ENCODE peak calls at places on chromosomes 5 and 9, in seven cellular contexts. I is HCT116; D is fibroblast of the aortic adventitia; W is CD8-positive, alpha-beta T cell; P is mucosa of descending colon; F is psoas muscle; X is left lung. Y is an unnamed sample.

GRCh38 chr5:177550120-177550519 is 4.2 kb downstream of the FAM193B start:
- DNase-seq in I (no peak), P (no peak), X (no peak), D (no peak), F (no peak), W (no peak), Y (no peak)

GRCh38 chr5:158727771-158728311 is 371.9 kb downstream of the EBF1 start:
- DNase-seq in P (no peak), D (peak), X (peak), W (no peak), F (peak), I (no peak), Y (no peak)

GRCh38 chr5:146345240-146345577 is 6.6 kb downstream of the POU4F3 start:
- DNase-seq in F (no peak), P (no peak), I (no peak), W (no peak), D (no peak), X (no peak), Y (no peak)

GRCh38 chr5:147398860-147399259 is 111.0 kb downstream of the DPYSL3 start:
- DNase-seq in X (no peak), D (no peak), I (no peak), F (no peak), P (no peak), W (no peak), Y (no peak)

GRCh38 chr9:127835930-127836586 is 18.4 kb downstream of the ENG start:
- DNase-seq in D (peak), W (no peak), P (peak), X (peak), I (no peak), F (peak), Y (no peak)

GRCh38 chr5:168679515-168679920 is 100.3 kb upstream of the PANK3 start:
- DNase-seq in D (peak), W (peak), X (no peak), F (peak), P (peak), I (peak), Y (peak)

GRCh38 chr9:113580041-113580953 is 116.8 kb downstream of the RGS3 start:
- DNase-seq in F (peak), W (peak), I (no peak), P (peak), D (peak), X (peak), Y (peak)

GRCh38 chr5:61097465-61097864 is 64.8 kb downstream of the SMIM15 start:
- DNase-seq in P (no peak), X (no peak), F (no peak), D (no peak), I (no peak), W (no peak), Y (no peak)

GRCh38 chr5:78499485-78499884 is 139.1 kb downstream of the SCAMP1 start:
- DNase-seq in F (no peak), D (no peak), X (no peak), I (no peak), P (no peak), W (no peak), Y (no peak)

GRCh38 chr9:77022783-77023440 is 3.5 kb downstream of the FOXB2 start:
- DNase-seq in X (peak), W (no peak), F (no peak), D (no peak), P (no peak), I (no peak), Y (no peak)

GRCh38 chr5:89282832-89283510 is 400.0 kb upstream of the MEF2C start:
- DNase-seq in X (no peak), F (no peak), W (no peak), D (peak), P (no peak), I (peak), Y (no peak)

GRCh38 chr5:179322071-179323025 is 22.9 kb downstream of the ADAMTS2 start:
- DNase-seq in X (peak), I (no peak), W (no peak), F (peak), D (no peak), P (no peak), Y (no peak)

GRCh38 chr9:63859475-63860215 is 1425.4 kb downstream of the FOXD4L5 start:
- DNase-seq in I (peak), P (no peak), D (peak), F (peak), X (peak), W (peak), Y (peak)

GRCh38 chr5:143445726-143446125 is 42.2 kb upstream of the NR3C1 start:
- DNase-seq in I (no peak), X (no peak), W (no peak), F (no peak), P (no peak), D (no peak), Y (no peak)

GRCh38 chr9:27440888-27441740 is 83.0 kb upstream of the IFNK start:
- DNase-seq in P (no peak), W (no peak), F (no peak), D (no peak), X (no peak), I (no peak), Y (no peak)

GRCh38 chr5:113807384-113808053 is 294.0 kb downstream of the YTHDC2 start:
- DNase-seq in X (no peak), W (no peak), P (no peak), I (no peak), F (no peak), D (peak), Y (no peak)

GRCh38 chr9:15158019-15158418 is 149.0 kb downstream of the TTC39B start:
- DNase-seq in W (no peak), F (no peak), D (peak), X (no peak), P (no peak), I (no peak), Y (peak)
- H3K4me3 ChIP-seq in W (no peak), F (no peak), D (no peak), X (no peak), P (no peak), I (no peak), Y (no peak)

GRCh38 chr5:105133087-105133486 is 1570.5 kb upstream of the NUDT12 start:
- DNase-seq in F (no peak), W (no peak), D (no peak), X (no peak), I (no peak), P (no peak), Y (no peak)

GRCh38 chr5:105132578-105132977 is 1570.0 kb upstream of the NUDT12 start:
- DNase-seq in W (no peak), F (no peak), I (no peak), P (no peak), D (no peak), X (no peak), Y (no peak)

GRCh38 chr5:105131045-105131444 is 1568.5 kb upstream of the NUDT12 start:
- DNase-seq in W (no peak), X (no peak), D (no peak), P (no peak), F (no peak), I (no peak), Y (no peak)

GRCh38 chr5:105134328-105134727 is 1571.7 kb upstream of the NUDT12 start:
- DNase-seq in P (no peak), D (no peak), F (no peak), W (no peak), I (no peak), X (no peak), Y (no peak)
- TF ChIP-seq CTCF in P (no peak), D (no peak), F (no peak), W (no peak), I (no peak), X (no peak), Y (no peak)

GRCh38 chr5:16505904-16506303 is 40.3 kb upstream of the ZNF622 start:
- DNase-seq in I (no peak), W (no peak), P (no peak), D (no peak), F (no peak), X (no peak), Y (no peak)
- H3K4me3 ChIP-seq in I (no peak), W (no peak), P (no peak), D (no peak), F (peak), X (no peak), Y (no peak)

DNA sequence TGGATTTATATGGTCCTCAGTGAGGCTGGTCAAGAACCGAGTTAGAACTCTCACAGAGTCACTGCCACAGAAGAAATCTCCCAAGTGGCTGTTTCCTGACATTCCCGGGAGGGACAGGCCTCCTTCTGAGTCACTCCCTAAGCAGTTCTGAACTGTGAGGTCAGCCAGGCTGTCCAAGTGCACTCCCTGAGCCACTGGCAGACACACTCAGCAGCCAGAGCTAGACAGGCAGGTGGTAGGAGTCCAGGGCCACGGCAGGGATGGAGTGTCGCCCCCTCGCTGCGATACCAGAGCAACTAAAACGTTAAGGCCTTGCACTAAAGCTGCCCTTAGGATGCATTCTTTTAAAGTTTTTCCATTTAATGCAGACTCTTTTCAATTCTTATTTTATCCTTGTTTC is 3.4 kb downstream of the IL4 start:
- DNase-seq in P (no peak), F (peak), I (peak), W (peak), D (peak), X (peak), Y (no peak)
- TF ChIP-seq CTCF in P (no peak), F (peak), I (peak), W (no peak), D (peak), X (peak), Y (no peak)

GRCh38 chr5:141692533-141692888 is 10.5 kb upstream of the ARAP3 start:
- DNase-seq in X (no peak), I (no peak), P (no peak), D (no peak), W (no peak), F (no peak), Y (no peak)
- H3K4me3 ChIP-seq in X (no peak), I (peak), P (no peak), D (peak), W (peak), F (peak), Y (peak)

DNA sequence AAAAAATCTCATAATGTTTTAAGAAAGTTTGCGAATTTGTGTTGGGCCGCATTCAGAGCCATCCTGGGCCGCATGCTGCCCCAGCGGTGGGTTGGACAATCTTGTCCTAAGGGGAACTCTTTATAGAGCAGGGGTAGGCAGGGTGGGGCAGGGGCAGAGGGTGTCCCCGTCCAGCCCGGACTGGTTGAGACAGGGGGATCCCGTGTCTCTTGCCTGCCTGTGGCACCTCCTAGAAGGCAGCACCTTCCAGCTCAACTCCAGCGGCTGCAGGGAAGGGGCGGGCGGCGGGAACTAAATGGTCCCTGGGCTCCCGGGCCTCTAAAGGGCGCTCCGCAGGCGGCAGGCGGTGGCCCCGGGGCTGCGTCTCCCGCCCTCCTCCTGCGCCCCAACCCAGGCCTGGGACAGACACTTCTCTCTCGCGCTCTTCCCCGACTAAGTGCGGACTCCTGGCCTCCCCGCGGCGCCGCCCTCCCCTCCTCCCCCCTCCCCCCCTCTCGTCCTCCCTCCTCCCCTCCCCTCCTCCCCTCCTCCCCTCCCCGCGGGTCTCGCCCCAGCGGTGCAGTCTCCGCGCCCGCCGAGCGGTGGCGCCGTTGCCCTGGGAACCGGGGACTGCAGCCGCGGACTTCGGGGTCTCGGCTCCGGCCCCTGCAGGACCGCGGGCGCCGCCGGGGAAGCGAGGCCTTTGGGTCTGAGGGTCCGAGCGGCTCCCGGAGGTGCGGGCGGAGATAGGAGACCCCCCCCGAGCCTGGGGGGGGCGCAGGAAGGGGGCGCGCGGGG is 132.6 kb downstream of the MRPL36 start:
- DNase-seq in I (no peak), X (no peak), P (peak), F (no peak), D (no peak), W (peak), Y (no peak)
- TF ChIP-seq CTCF in I (peak), X (peak), P (no peak), F (peak), D (peak), W (peak), Y (peak)

GRCh38 chr9:123339666-123340414 is 16.2 kb upstream of the CRB2 start:
- DNase-seq in P (no peak), I (no peak), F (no peak), X (no peak), D (no peak), W (no peak), Y (no peak)
- H3K4me3 ChIP-seq in P (no peak), I (no peak), F (peak), X (no peak), D (no peak), W (peak), Y (no peak)

GRCh38 chr9:123985869-123986268 is 25.7 kb upstream of the LHX2 start:
- DNase-seq in W (no peak), D (no peak), F (no peak), I (no peak), X (no peak), P (no peak), Y (no peak)

GRCh38 chr9:123984802-123985201 is 26.8 kb upstream of the LHX2 start:
- DNase-seq in P (no peak), D (no peak), X (no peak), F (no peak), W (no peak), I (no peak), Y (no peak)

GRCh38 chr9:123978981-123979380 is 32.6 kb upstream of the LHX2 start:
- DNase-seq in I (no peak), F (no peak), X (no peak), W (no peak), D (no peak), P (no peak), Y (no peak)

GRCh38 chr9:123982535-123982934 is 29.0 kb upstream of the LHX2 start:
- DNase-seq in P (no peak), I (no peak), W (no peak), X (no peak), F (no peak), D (no peak), Y (no peak)

DNA sequence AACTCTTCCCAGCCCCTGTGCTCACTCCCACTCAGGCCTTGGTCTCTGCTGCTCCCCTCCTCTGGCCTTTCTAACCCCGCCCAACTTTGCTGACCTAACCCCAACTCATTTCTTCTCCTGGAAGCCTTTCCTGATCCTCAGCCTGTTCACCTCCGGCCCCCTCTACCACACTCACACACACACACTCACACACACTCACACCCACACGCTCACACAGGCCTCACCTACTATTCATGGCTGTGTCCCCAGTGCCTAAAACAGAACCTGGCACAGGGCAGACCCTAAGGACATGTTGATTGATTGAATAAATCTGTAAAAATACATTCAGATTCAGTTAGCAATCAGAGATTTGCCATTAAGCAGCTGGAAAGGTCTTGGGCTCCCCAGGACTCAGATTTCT is 28.5 kb upstream of the LHX2 start:
- DNase-seq in W (no peak), D (no peak), F (no peak), X (no peak), P (no peak), I (no peak), Y (no peak)
- TF ChIP-seq CTCF in W (no peak), D (no peak), F (no peak), X (no peak), P (no peak), I (no peak), Y (no peak)

DNA sequence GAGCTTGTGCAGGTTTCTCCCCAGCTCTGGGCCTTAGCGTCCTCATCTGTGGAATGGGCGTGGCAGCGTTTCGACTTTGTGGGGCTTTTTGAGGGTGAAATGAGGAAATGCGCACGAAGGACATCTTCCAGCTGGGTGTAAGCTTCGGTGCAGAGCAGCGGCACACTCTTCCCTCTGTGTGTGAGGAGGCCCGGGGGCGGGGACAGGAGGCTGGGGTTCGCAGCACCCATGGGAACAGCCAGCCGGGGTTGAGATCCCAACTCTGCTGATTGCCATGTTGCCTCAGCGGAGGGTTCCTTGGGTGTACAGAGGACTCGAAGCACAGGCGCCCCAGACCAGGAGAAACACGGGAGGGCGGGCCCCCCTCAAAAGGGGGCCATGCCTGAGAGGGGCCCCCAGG is 265.6 kb downstream of the NSG2 start:
- DNase-seq in X (no peak), P (no peak), W (peak), I (no peak), D (no peak), F (no peak), Y (no peak)
- H3K4me3 ChIP-seq in X (no peak), P (no peak), W (no peak), I (no peak), D (no peak), F (no peak), Y (no peak)